ENCODE peak calls at places on chromosomes 3 and 15, in eight cellular contexts. J is H1; C is RPMI8226; E is fibroblast of pulmonary artery; M is activated naive CD4-positive, alpha-beta T cell; G is memory B cell; K is activated T-cell treated with anti-CD3 and anti-CD28 coated beads, Interleukin-2, amount 50 U/mL, for 24 hours; R is psoas muscle. O is an unnamed sample.

GRCh38 chr3:152374260-152374990 is 105.7 kb downstream of the MBNL1 start:
- DNase-seq in K (no peak), E (no peak), C (no peak), G (no peak), M (no peak), J (no peak), R (no peak), O (no peak)

GRCh38 chr3:159761377-159761776 is 227.3 kb upstream of the IL12A start:
- DNase-seq in K (no peak), R (no peak), J (no peak), C (no peak), M (no peak), E (peak; percentile 47), G (no peak), O (no peak)

GRCh38 chr3:161266731-161267150 is 45.6 kb downstream of the NMD3 start:
- DNase-seq in K (no peak), J (no peak), C (no peak), E (peak; percentile 68), M (no peak), R (no peak), G (no peak), O (no peak)

GRCh38 chr3:18237251-18238005 is 187.7 kb downstream of the SATB1 start:
- DNase-seq in M (no peak), J (no peak), R (no peak), E (peak; percentile 38), G (no peak), K (no peak), C (no peak), O (peak; percentile 19)

GRCh38 chr15:70870066-70870465 is 16.1 kb upstream of the LARP6 start:
- DNase-seq in M (no peak), R (no peak), J (no peak), G (no peak), C (no peak), E (peak; percentile 70), K (no peak), O (no peak)

GRCh38 chr3:108125550-108126071 is 34.8 kb upstream of the CD47 start:
- DNase-seq in G (peak; percentile 79), C (peak; percentile 88), R (no peak), K (peak; percentile 76), M (peak; percentile 27), E (no peak), J (no peak), O (peak; percentile 86)

GRCh38 chr15:39578851-39579486 is 1.9 kb upstream of the THBS1 start:
- DNase-seq in E (peak; percentile 65), G (no peak), J (no peak), K (no peak), M (no peak), C (no peak), R (no peak), O (no peak)

GRCh38 chr3:128800241-128801187 is 74.5 kb downstream of the RAB7A start:
- DNase-seq in J (no peak), E (no peak), M (no peak), G (no peak), K (peak; percentile 73), C (no peak), R (peak; percentile 82), O (peak; percentile 47)

GRCh38 chr3:43785551-43785950 is 94.8 kb downstream of the ABHD5 start:
- DNase-seq in C (no peak), E (no peak), R (no peak), K (no peak), M (no peak), J (no peak), G (no peak), O (no peak)

GRCh38 chr15:43826029-43826507 is 734 bp upstream of the WDR76 start:
- DNase-seq in G (no peak), E (no peak), C (no peak), M (no peak), J (no peak), K (no peak), R (no peak), O (no peak)

GRCh38 chr3:49880581-49881328 is 11.0 kb upstream of the CAMKV start:
- DNase-seq in K (no peak), M (no peak), G (no peak), R (no peak), E (no peak), C (peak; percentile 47), J (no peak), O (no peak)

GRCh38 chr3:13667330-13667729 is 118.4 kb downstream of the FBLN2 start:
- DNase-seq in K (no peak), E (no peak), M (no peak), J (no peak), G (no peak), R (no peak), C (no peak), O (no peak)

GRCh38 chr15:74892313-74892712 is 2.5 kb downstream of the MPI start:
- DNase-seq in R (peak; percentile 41), M (no peak), G (no peak), J (no peak), C (peak; percentile 99), K (no peak), E (no peak), O (no peak)

GRCh38 chr3:35383719-35384555 is 255.4 kb upstream of the ARPP21 start:
- DNase-seq in R (no peak), K (no peak), C (no peak), J (no peak), M (no peak), E (peak; percentile 72), G (no peak), O (no peak)

GRCh38 chr15:42577514-42578031 is 2.2 kb downstream of the STARD9 start:
- DNase-seq in J (no peak), E (peak; percentile 60), G (no peak), R (no peak), M (no peak), C (no peak), K (no peak), O (no peak)

GRCh38 chr15:77376770-77377169 is 43.1 kb downstream of the PEAK1 start:
- DNase-seq in G (no peak), E (no peak), K (no peak), J (no peak), C (no peak), R (no peak), M (no peak), O (no peak)

GRCh38 chr3:102129774-102130608 is 280.7 kb downstream of the NFKBIZ start:
- DNase-seq in C (no peak), R (no peak), G (no peak), E (peak; percentile 87), K (no peak), J (no peak), M (no peak), O (no peak)

GRCh38 chr3:12476238-12476897 is 7.9 kb upstream of the TSEN2 start:
- DNase-seq in K (no peak), G (no peak), C (no peak), J (no peak), E (peak; percentile 68), R (no peak), M (no peak), O (no peak)

O was measured in stimulated activated naive B cell treated with anti-CD40 and anti-IgM and Interleukin-4, amounts not matched to agents 10 μg/mL and 1 μg/mL and 100 μg/mL, for 72 hours.